ENCODE peak calls at places on chromosomes 13 and 19, in five cellular contexts. X is CD8-positive, alpha-beta T cell; Q is OCI-LY7; K is transverse colon; Z is HL-60. R is an unnamed sample.

GRCh38 chr19:29941828-29942403 is at the start of gene URI1:
- DNase-seq in X (peak), Q (peak), K (peak), Z (peak), R (peak)

GRCh38 chr19:31110331-31110730 is 238.9 kb downstream of the TSHZ3 start:
- DNase-seq in X (no peak), Q (no peak), K (no peak), Z (no peak), R (no peak)

GRCh38 chr19:38090561-38090960 is 133.5 kb downstream of the DPF1 start:
- DNase-seq in X (no peak), Q (no peak), K (no peak), Z (no peak), R (no peak)

GRCh38 chr13:112702341-112702982 is 12.6 kb downstream of the ATP11A start:
- DNase-seq in X (no peak), Q (no peak), K (peak), Z (no peak), R (no peak)

GRCh38 chr13:100039740-100040139 is 49.2 kb upstream of the PCCA start:
- DNase-seq in X (no peak), Q (no peak), K (no peak), Z (no peak), R (no peak)

GRCh38 chr13:84050551-84050950 is 168.3 kb upstream of the SLITRK1 start:
- DNase-seq in X (no peak), Q (no peak), K (no peak), Z (no peak), R (no peak)

GRCh38 chr19:49570997-49571676 is 9.2 kb downstream of the NOSIP start:
- DNase-seq in X (peak), Q (peak), K (peak), Z (no peak), R (no peak)

GRCh38 chr19:19911150-19911549 is 10.4 kb downstream of the ZNF93 start:
- DNase-seq in X (no peak), Q (no peak), K (no peak), Z (no peak), R (no peak)

GRCh38 chr13:50389726-50390125 is 374.5 kb downstream of the KCNRG start:
- DNase-seq in X (no peak), Q (no peak), K (no peak), Z (no peak), R (no peak)

GRCh38 chr19:15254547-15254946 is 22.3 kb upstream of the EPHX3 start:
- DNase-seq in X (no peak), Q (no peak), K (no peak), Z (no peak), R (no peak)

GRCh38 chr19:48963371-48964204 is 1.5 kb upstream of the FTL start:
- DNase-seq in X (peak), Q (no peak), K (peak), Z (peak), R (peak)

GRCh38 chr19:30718728-30719127 is 346.5 kb downstream of the ZNF536 start:
- DNase-seq in X (no peak), Q (no peak), K (peak), Z (no peak), R (peak)

DNA sequence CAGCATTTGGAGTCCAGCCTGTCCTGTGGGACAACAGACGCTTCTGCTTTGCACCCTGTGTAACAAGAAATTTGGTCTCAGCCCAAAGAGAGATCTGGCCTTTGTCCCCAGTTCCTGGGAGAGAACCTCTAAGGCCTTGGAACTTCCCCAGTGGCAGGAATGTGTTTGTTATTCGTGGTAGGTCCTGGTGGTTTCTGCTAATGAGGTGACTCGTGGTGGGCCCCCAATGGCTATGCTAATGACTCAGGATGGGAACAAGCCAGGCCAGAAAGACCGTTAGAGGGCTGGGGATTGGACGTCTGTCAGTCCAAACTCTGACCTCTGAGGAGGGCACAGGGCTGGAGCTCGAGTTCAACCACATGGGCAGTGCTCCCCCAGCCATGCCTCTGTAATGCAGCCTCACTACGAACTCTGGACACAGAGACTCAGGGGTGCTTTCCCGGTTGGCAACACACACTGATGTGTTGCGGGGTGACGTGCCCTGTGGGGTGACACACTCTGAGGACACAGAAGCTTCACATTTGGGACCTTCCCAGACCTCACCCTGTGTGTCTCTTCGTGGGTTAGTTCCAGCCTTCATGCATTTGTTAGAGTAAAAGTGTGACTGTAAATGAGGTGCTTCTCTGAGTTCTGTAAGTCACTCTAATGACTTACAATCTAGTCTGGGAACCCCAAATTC is 38.9 kb downstream of the TEX29 start:
- DNase-seq in X (no peak), Q (no peak), K (no peak), Z (no peak), R (no peak)
- TF ChIP-seq CTCF in X (no peak), Q (no peak), K (no peak), Z (no peak), R (no peak)

GRCh38 chr19:53977429-53977990 is 13.9 kb upstream of the CACNG6 start:
- DNase-seq in X (peak), Q (peak), K (peak), Z (peak), R (peak)

GRCh38 chr19:53966931-53967330 is 4.2 kb downstream of the CACNG8 start:
- DNase-seq in X (no peak), Q (no peak), K (no peak), Z (no peak), R (no peak)

GRCh38 chr19:53969366-53969765 is 6.6 kb downstream of the CACNG8 start:
- DNase-seq in X (no peak), Q (no peak), K (no peak), Z (no peak), R (no peak)

GRCh38 chr19:53971608-53972007 is 8.9 kb downstream of the CACNG8 start:
- DNase-seq in X (no peak), Q (no peak), K (no peak), Z (no peak), R (no peak)
- H3K27ac ChIP-seq in X (no peak), Q (no peak), K (no peak), Z (no peak), R (no peak)

DNA sequence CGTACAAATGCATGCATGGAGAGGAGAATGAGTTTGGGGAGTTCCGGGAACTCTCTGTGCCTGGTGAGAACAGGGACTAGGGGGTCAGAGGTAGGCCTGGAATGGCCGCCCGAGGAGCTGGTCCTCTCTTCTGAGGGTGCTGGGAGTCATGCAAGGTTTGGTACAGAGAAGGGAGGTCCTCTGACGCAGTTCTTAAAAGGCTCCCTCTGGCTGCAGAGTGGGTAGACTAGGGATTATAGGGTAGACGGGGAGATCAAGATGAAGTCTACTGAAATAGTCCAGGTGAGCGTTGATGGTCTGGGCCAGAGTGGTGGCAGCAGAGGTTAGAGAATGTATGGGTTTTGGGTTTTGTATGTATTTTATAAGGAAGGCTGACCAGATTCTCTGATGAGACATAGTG is 796 bp downstream of the ZNF304 start:
- DNase-seq in X (no peak), Q (no peak), K (no peak), Z (no peak), R (no peak)
- TF ChIP-seq CTCF in X (no peak), Q (no peak), K (no peak), Z (no peak), R (no peak)

GRCh38 chr19:42261763-42262162 is 6.8 kb upstream of the ERF start:
- DNase-seq in X (no peak), Q (no peak), K (no peak), Z (no peak), R (no peak)
- H3K27ac ChIP-seq in X (no peak), Q (no peak), K (no peak), Z (no peak), R (no peak)

DNA sequence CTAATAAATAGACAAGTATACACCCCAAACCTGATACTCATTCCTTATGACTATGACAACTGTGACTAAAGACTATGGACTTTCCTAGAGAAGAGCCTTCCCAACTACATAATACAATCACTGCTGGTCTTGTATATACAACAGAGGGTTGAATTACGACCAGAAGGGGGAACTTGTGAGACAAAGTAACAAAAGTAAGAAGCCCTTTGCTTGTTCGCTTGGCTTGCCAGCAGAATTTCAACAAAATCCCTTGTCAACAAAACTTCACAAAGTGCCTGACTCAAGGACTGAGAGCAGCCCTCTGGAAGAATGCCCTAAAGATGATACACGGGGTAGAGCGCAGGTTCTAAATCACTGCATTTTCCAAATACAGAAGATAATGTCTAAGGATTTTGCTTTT is 99.4 kb downstream of the WASF3 start:
- DNase-seq in X (no peak), Q (peak), K (no peak), Z (no peak), R (no peak)
- TF ChIP-seq CTCF in X (no peak), Q (peak), K (peak), Z (no peak), R (no peak)

GRCh38 chr13:25181597-25181996 is 9.5 kb upstream of the AMER2 start:
- DNase-seq in X (no peak), Q (no peak), K (no peak), Z (no peak), R (no peak)

GRCh38 chr13:25179011-25179410 is 6.9 kb upstream of the AMER2 start:
- DNase-seq in X (no peak), Q (peak), K (no peak), Z (no peak), R (no peak)

GRCh38 chr13:25180795-25181537 is 8.9 kb upstream of the AMER2 start:
- DNase-seq in X (no peak), Q (peak), K (no peak), Z (no peak), R (no peak)

GRCh38 chr13:25180450-25180794 is 8.3 kb upstream of the AMER2 start:
- DNase-seq in X (no peak), Q (no peak), K (no peak), Z (no peak), R (no peak)

DNA sequence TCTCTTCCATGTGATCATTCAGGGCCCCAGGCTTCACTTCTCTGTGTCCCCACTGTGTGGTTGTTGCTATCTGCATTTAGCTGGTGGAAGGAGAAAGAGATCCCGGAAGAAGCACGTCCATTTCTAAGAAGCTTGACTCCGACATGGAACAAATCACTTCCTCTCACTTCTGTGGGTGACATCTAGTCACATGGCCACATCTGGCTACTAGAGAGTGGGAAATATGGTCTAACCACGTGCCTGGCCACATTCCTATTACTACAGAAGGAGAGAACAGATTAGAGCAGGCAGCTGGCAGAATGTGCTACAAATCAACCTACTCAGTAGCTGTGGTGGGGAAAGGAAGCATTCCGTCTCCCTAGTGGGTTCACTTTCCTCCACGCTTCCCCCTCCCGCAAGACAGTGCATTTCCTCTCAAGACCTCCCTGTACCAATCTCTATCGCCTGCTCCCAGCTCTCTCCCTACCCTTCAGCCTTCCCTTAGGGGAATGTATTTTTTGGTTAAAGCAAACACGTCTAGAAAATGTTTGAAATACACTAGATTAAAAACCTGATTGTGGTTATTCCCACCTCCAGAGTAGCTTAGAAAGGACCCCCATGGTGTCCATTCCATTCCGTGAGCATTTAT is 7.8 kb upstream of the AMER2 start:
- DNase-seq in X (no peak), Q (peak), K (no peak), Z (no peak), R (no peak)
- H3K27ac ChIP-seq in X (no peak), Q (peak), K (no peak), Z (no peak), R (no peak)

GRCh38 chr13:86486582-86486981 is 687.4 kb upstream of the SLITRK6 start:
- DNase-seq in X (no peak), Q (no peak), K (no peak), Z (no peak), R (no peak)
- TF ChIP-seq CTCF in X (no peak), Q (no peak), K (no peak), Z (no peak), R (no peak)

GRCh38 chr13:74118328-74118727 is 15.9 kb downstream of the KLF12 start:
- DNase-seq in X (no peak), Q (no peak), K (no peak), Z (no peak), R (no peak)
- H3K27ac ChIP-seq in X (no peak), Q (no peak), K (no peak), Z (no peak), R (no peak)